ENCODE peak calls at places on chromosomes 2 and 18, in nine cellular contexts. S is sigmoid colon; K is naive thymus-derived CD4-positive, alpha-beta T cell; P is breast epithelium; G is CD8-positive, alpha-beta T cell; J is MM.1S; U is upper lobe of right lung; Q is kidney; L is right cardiac atrium. R is an unnamed sample.

GRCh38 chr2:44889118-44889517 is 52.4 kb upstream of the SIX3 start:
- DNase-seq in S (no peak), K (no peak), P (no peak), G (no peak), J (no peak), U (no peak), Q (no peak), L (no peak), R (no peak)

GRCh38 chr2:20584045-20584636 is 66.8 kb downstream of the HS1BP3 start:
- DNase-seq in S (no peak), K (no peak), P (no peak), G (no peak), J (no peak), U (peak; percentile 58), Q (peak; percentile 88), L (peak; percentile 15), R (no peak)

GRCh38 chr2:188245230-188245629 is 46.4 kb upstream of the GULP1 start:
- DNase-seq in S (no peak), K (no peak), P (no peak), G (no peak), J (no peak), U (no peak), Q (no peak), L (no peak), R (no peak)

GRCh38 chr18:79047556-79048244 is 21.5 kb upstream of the ATP9B start:
- DNase-seq in S (no peak), K (no peak), P (no peak), G (no peak), J (no peak), U (no peak), Q (no peak), L (no peak), R (no peak)

GRCh38 chr18:11115268-11115667 is 34.1 kb downstream of the PIEZO2 start:
- DNase-seq in S (no peak), K (no peak), P (no peak), G (no peak), J (no peak), U (no peak), Q (no peak), L (no peak), R (no peak)

GRCh38 chr2:236341721-236342120 is 77.5 kb upstream of the ASB18 start:
- DNase-seq in S (no peak), K (no peak), P (no peak), G (no peak), J (no peak), U (no peak), Q (no peak), L (no peak), R (no peak)

GRCh38 chr2:121640380-121641326 is 8.6 kb downstream of the CLASP1 start:
- DNase-seq in S (no peak), K (no peak), P (no peak), G (no peak), J (no peak), U (no peak), Q (no peak), L (no peak), R (no peak)

GRCh38 chr2:199202964-199203363 is 254.8 kb downstream of the SATB2 start:
- DNase-seq in S (no peak), K (no peak), P (no peak), G (no peak), J (no peak), U (no peak), Q (no peak), L (no peak), R (no peak)

GRCh38 chr2:57906152-57906732 is 140.4 kb upstream of the VRK2 start:
- DNase-seq in S (no peak), K (peak; percentile 2), P (no peak), G (no peak), J (peak; percentile 48), U (no peak), Q (no peak), L (no peak), R (peak; percentile 13)

GRCh38 chr2:81007104-81007503 is 702.6 kb upstream of the LRRTM1 start:
- DNase-seq in S (no peak), K (no peak), P (no peak), G (no peak), J (peak; percentile 17), U (no peak), Q (no peak), L (no peak), R (no peak)

GRCh38 chr2:56540901-56541300 is 357.1 kb downstream of the CCDC85A start:
- DNase-seq in S (no peak), K (no peak), P (no peak), G (no peak), J (no peak), U (no peak), Q (no peak), L (no peak), R (no peak)

GRCh38 chr2:162123806-162124758 is 28.0 kb downstream of the GCG start:
- DNase-seq in S (no peak), K (peak; percentile 56), P (no peak), G (no peak), J (peak; percentile 73), U (no peak), Q (peak; percentile 51), L (no peak), R (peak; percentile 68)

GRCh38 chr18:30763913-30764350 is 278.6 kb downstream of the DSC3 start:
- DNase-seq in S (no peak), K (no peak), P (no peak), G (no peak), J (no peak), U (no peak), Q (no peak), L (no peak), R (no peak)

GRCh38 chr2:55759271-55759921 is 65.8 kb upstream of the PNPT1 start:
- DNase-seq in S (no peak), K (no peak), P (no peak), G (no peak), J (no peak), U (no peak), Q (no peak), L (no peak), R (no peak)

GRCh38 chr2:197217561-197217960 is 93.0 kb downstream of the ANKRD44 start:
- DNase-seq in S (no peak), K (no peak), P (no peak), G (no peak), J (no peak), U (no peak), Q (no peak), L (no peak), R (no peak)
- H3K27ac ChIP-seq in S (no peak overlapping the region), K (peak overlapping the region; percentile 60), P (no peak overlapping the region), G (no peak overlapping the region), J (peak overlapping the region; percentile 81), U (peak overlapping the region; percentile 20), Q (no peak overlapping the region), L (no peak overlapping the region), R (peak overlapping the region; percentile 88)

GRCh38 chr2:218389333-218390150 is 7.5 kb downstream of the SLC11A1 start:
- DNase-seq in S (no peak), K (no peak), P (no peak), G (no peak), J (no peak), U (no peak), Q (no peak), L (no peak), R (no peak)

GRCh38 chr2:218386505-218387368 is 4.7 kb downstream of the SLC11A1 start:
- DNase-seq in S (no peak), K (no peak), P (no peak), G (no peak), J (no peak), U (no peak), Q (peak; percentile 68), L (no peak), R (no peak)

GRCh38 chr2:218384975-218385374 is 2.9 kb downstream of the SLC11A1 start:
- DNase-seq in S (no peak), K (no peak), P (no peak), G (no peak), J (no peak), U (peak; percentile 66), Q (no peak), L (no peak), R (no peak)

GRCh38 chr2:218383892-218384519 is 1.9 kb downstream of the SLC11A1 start:
- DNase-seq in S (no peak), K (no peak), P (no peak), G (no peak), J (no peak), U (peak; percentile 64), Q (no peak), L (no peak), R (no peak)

DNA sequence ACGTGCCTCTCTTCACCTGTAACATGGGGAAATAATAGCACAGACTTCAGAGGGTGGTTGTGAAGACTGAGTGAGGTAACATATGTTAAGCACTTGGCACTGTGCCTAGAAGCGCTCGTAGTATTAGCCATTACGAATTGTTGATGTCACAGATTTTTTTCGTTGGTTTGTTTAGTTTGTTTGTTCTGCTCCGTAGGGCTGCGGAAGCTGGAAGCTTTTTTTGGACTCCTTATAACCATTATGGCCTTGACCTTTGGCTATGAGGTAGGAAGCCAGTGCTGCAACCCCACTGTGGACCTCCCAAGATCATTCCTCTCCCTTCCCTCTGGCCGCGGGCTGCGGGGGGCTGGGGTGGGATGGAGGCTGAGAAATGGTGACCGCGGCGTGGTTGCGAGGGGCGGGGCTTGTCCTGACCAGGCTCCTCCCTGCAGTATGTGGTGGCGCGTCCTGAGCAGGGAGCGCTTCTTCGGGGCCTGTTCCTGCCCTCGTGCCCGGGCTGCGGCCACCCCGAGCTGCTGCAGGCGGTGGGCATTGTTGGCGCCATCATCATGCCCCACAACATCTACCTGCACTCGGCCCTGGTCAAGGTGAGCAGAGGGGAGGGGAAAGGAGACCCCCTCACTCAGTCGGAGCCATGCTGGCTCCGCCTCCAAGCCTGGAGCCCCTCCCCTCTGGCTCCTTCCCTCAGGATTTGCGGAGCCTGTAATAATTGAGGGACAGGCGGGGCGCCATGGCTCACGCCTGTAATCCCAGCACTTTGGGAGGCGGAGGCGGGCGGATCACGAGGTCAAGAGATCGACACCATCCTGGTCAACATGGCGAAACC is 5.5 kb downstream of the SLC11A1 start:
- DNase-seq in S (peak; percentile 75), K (peak; percentile 42), P (no peak), G (no peak), J (no peak), U (peak; percentile 91), Q (peak; percentile 92), L (peak; percentile 87), R (no peak)
- H3K4me3 ChIP-seq in S (peak overlapping the region; percentile 41), K (no peak overlapping the region), P (peak overlapping the region; percentile 18), G (peak overlapping the region; percentile 22), J (no peak overlapping the region), U (peak overlapping the region; percentile 54), Q (peak overlapping the region; percentile 54), L (peak overlapping the region; percentile 37), R (peak overlapping the region; percentile 35)

GRCh38 chr2:195468771-195469170 is 188.3 kb upstream of the SLC39A10 start:
- DNase-seq in S (no peak), K (no peak), P (no peak), G (no peak), J (peak; percentile 53), U (no peak), Q (no peak), L (no peak), R (no peak)
- H3K4me1 ChIP-seq in S (no peaks in the 10 kb centered on the region), K (peaks cover 8% of the 10 kb centered on the region), P (no peaks in the 10 kb centered on the region), G (peaks cover 23% of the 10 kb centered on the region), J (peaks cover 53% of the 10 kb centered on the region), U (no peaks in the 10 kb centered on the region), Q (no peaks in the 10 kb centered on the region), L (no peaks in the 10 kb centered on the region), R (peaks cover 5% of the 10 kb centered on the region)

DNA sequence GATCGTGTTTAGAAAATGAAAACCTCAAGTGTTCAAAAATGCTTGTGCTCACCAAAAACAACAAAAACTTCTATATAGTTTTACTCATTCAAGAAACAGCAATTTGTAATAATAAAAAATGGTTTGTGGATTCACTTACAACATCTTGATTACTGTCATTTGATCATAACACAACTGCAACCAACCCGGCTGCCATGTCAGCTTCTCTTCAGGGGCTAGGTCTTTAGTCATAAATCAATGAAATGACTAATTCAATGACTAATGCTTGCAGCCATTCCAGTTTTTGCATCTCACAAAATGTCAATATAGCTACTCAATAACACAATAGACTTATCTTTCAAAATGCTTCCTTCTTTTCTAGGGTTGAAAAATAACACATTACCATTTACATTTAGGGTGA is 128.0 kb downstream of the OLA1 start:
- DNase-seq in S (no peak), K (no peak), P (no peak), G (no peak), J (no peak), U (no peak), Q (no peak), L (no peak), R (no peak)
- H3K27ac ChIP-seq in S (no peak overlapping the region), K (no peak overlapping the region), P (no peak overlapping the region), G (no peak overlapping the region), J (no peak overlapping the region), U (no peak overlapping the region), Q (no peak overlapping the region), L (no peak overlapping the region), R (no peak overlapping the region)

R was measured in CD4-positive, CD25-positive, alpha-beta regulatory T cell.